ENCODE peak calls at places on chromosomes 1 and 21, in six cellular contexts. S is SK-N-SH, C is breast epithelium, Q is H1, P is GM12891, N is HCT116. E is an unnamed sample.

GRCh38 chr1:17377325-17377953 is 5.4 kb downstream of the PADI6 start:
- DNase-seq in S (no peak), C (no peak), Q (no peak), P (no peak), N (no peak), E (no peak)

GRCh38 chr1:223331929-223332328 is 32.0 kb downstream of the SUSD4 start:
- DNase-seq in S (no peak), C (no peak), Q (no peak), P (no peak), N (peak; percentile 2), E (no peak)

GRCh38 chr1:182446033-182446669 is 3.8 kb upstream of the RGSL1 start:
- DNase-seq in S (peak; percentile 66), C (no peak), Q (peak; percentile 58), P (no peak), N (peak; percentile 47), E (peak; percentile 16)

GRCh38 chr1:181255270-181255929 is 166.9 kb downstream of the IER5 start:
- DNase-seq in S (no peak), C (no peak), Q (no peak), P (no peak), N (no peak), E (no peak)

GRCh38 chr1:8217011-8217711 is 100.8 kb upstream of the SLC45A1 start:
- DNase-seq in S (peak; percentile 41), C (no peak), Q (peak; percentile 75), P (no peak), N (no peak), E (peak; percentile 33)

GRCh38 chr21:14862794-14863720 is 201.7 kb downstream of the NRIP1 start:
- DNase-seq in S (no peak), C (no peak), Q (no peak), P (no peak), N (no peak), E (no peak)

GRCh38 chr1:89894210-89894668 is 73.4 kb downstream of the LRRC8D start:
- DNase-seq in S (no peak), C (no peak), Q (no peak), P (no peak), N (no peak), E (no peak)

GRCh38 chr21:41863439-41863740 is 15.8 kb downstream of the PRDM15 start:
- DNase-seq in S (no peak), C (no peak), Q (no peak), P (no peak), N (no peak), E (no peak)

GRCh38 chr1:156151093-156151688 is 2.2 kb upstream of the SEMA4A start:
- DNase-seq in S (no peak), C (no peak), Q (no peak), P (no peak), N (no peak), E (peak; percentile 43)

GRCh38 chr1:205598841-205599666 is 32.8 kb downstream of the ELK4 start:
- DNase-seq in S (no peak), C (no peak), Q (no peak), P (no peak), N (no peak), E (peak; percentile 51)

GRCh38 chr1:28193701-28194161 is 17.2 kb upstream of the PTAFR start:
- DNase-seq in S (no peak), C (no peak), Q (peak; percentile 62), P (no peak), N (no peak), E (no peak)

GRCh38 chr1:184986250-184986649 is 11.9 kb upstream of the NIBAN1 start:
- DNase-seq in S (no peak), C (no peak), Q (no peak), P (no peak), N (no peak), E (no peak)

GRCh38 chr1:235866207-235866912 is at the start of gene LYST:
- DNase-seq in S (peak; percentile 65), C (no peak), Q (no peak), P (no peak), N (no peak), E (peak; percentile 67)

GRCh38 chr1:109089242-109090015 is 1.1 kb upstream of the TMEM167B start:
- DNase-seq in S (peak; percentile 55), C (peak; percentile 82), Q (peak; percentile 69), P (no peak), N (peak; percentile 41), E (peak; percentile 85)

GRCh38 chr1:228497817-228498216 is 10.6 kb downstream of the RNF187 start:
- DNase-seq in S (no peak), C (no peak), Q (peak; percentile 43), P (no peak), N (no peak), E (no peak)

GRCh38 chr1:106678661-106679060 is 377.8 kb upstream of the PRMT6 start:
- DNase-seq in S (no peak), C (no peak), Q (no peak), P (no peak), N (no peak), E (no peak)

GRCh38 chr1:151993734-151994496 is at the start of gene S100A10:
- DNase-seq in S (peak; percentile 58), C (peak; percentile 77), Q (peak; percentile 73), P (peak; percentile 20), N (no peak), E (peak; percentile 91)

GRCh38 chr1:166090244-166090643 is 76.6 kb downstream of the FAM78B start:
- DNase-seq in S (no peak), C (no peak), Q (no peak), P (no peak), N (no peak), E (no peak)

GRCh38 chr1:202160377-202160940 is at the start of gene PTPN7:
- DNase-seq in S (no peak), C (no peak), Q (no peak), P (peak; percentile 54), N (no peak), E (peak; percentile 61)

GRCh38 chr1:46284597-46285564 is 18.5 kb downstream of the LRRC41 start:
- DNase-seq in S (no peak), C (no peak), Q (no peak), P (no peak), N (no peak), E (no peak)

GRCh38 chr21:42839271-42840231 is 39.8 kb downstream of the WDR4 start:
- DNase-seq in S (peak; percentile 24), C (peak; percentile 41), Q (peak; percentile 41), P (no peak), N (no peak), E (no peak)

GRCh38 chr1:56489695-56490094 is 89.7 kb downstream of the PLPP3 start:
- DNase-seq in S (no peak), C (no peak), Q (peak; percentile 42), P (no peak), N (no peak), E (no peak)

GRCh38 chr1:111204211-111204883 is 3.9 kb upstream of the DENND2D start:
- DNase-seq in S (peak; percentile 73), C (peak; percentile 65), Q (no peak), P (peak; percentile 69), N (peak; percentile 31), E (peak; percentile 92)

GRCh38 chr1:174659823-174660222 is 212.1 kb downstream of the GPR52 start:
- DNase-seq in S (no peak), C (no peak), Q (no peak), P (no peak), N (peak; percentile 68), E (no peak)

GRCh38 chr1:155057104-155057503 is 6.0 kb downstream of the ADAM15 start:
- DNase-seq in S (no peak), C (no peak), Q (no peak), P (no peak), N (no peak), E (no peak)

GRCh38 chr1:212967767-212968166 is 17.4 kb downstream of the VASH2 start:
- DNase-seq in S (peak; percentile 57), C (no peak), Q (no peak), P (no peak), N (peak; percentile 34), E (no peak)

GRCh38 chr1:97047412-97047793 is 325.8 kb downstream of the PTBP2 start:
- DNase-seq in S (no peak), C (no peak), Q (no peak), P (no peak), N (no peak), E (no peak)

DNA sequence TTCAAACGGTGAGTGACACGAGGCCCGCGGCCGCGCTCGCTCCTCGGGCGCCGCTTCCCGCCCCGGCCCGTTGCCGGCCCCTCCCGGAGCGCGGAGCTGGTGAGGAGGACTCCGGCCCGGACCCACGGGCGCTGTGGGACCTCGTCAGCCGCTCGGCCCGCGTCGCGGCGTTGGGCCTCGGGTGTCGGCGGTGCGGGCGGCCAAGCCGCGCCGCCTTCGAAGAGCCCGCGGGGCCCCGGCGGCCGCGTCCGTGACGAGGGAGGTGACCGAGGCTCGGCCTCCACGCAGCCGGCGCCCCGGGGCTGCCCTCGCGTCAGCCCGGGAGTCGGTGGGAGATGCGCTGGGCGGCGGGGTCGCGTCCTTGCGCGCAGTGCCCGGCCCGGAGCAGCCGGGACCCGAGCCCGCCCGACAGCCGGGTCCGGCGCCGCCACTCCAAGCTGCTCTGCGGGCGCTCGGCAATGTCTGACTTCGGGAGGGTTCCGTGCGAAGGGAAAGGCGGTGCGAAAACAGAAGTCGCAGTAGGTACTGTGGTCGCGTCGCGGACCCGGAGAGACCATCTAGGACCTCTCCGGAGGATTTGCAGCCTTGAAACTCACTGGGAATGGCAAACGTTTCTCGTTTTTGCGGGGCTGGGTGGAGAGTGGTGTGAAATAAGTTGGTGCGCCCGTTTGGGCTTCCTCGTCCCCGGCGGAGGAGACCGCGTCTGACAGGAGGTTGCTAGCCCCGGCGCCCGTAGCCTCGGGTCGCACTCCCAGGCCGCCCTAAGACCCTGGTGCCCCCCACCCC is 829 bp downstream of the SPEN start:
- DNase-seq in S (peak; percentile 42), C (no peak), Q (peak; percentile 67), P (no peak), N (no peak), E (peak; percentile 51)
- TF ChIP-seq POLR2AphosphoS5 in S (no peak), C (peak; percentile 36), Q (no peak), P (no peak), N (no peak), E (peak; percentile 12)

GRCh38 chr1:15618685-15619525 is 1.6 kb downstream of the DDI2 start:
- DNase-seq in S (no peak), C (no peak), Q (no peak), P (no peak), N (no peak), E (no peak)
- TF ChIP-seq POLR2AphosphoS5 in S (no peak), C (no peak), Q (no peak), P (no peak), N (no peak), E (peak; percentile 81)

DNA sequence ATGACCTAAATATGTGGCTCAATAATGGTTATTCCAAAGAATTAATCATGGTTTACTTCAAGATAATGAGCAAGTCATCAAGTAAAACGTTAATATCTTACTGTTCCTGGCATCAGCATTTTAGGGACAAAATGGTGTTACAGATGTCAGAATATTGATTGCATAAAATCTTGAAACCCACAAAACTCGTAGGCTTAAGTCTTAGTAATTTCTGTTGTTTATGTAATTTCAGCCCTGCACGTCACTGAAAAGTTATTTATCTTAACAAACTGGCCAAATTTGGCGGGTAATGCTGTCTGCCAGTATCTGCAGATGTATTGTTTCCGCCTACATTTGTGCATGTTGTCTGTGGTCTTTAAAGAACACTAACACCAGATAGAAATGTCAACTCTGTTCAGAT is 25.8 kb downstream of the CDC7 start:
- DNase-seq in S (no peak), C (no peak), Q (no peak), P (no peak), N (no peak), E (no peak)
- TF ChIP-seq POLR2AphosphoS5 in S (no peak), C (no peak), Q (no peak), P (no peak), N (no peak), E (no peak)

DNA sequence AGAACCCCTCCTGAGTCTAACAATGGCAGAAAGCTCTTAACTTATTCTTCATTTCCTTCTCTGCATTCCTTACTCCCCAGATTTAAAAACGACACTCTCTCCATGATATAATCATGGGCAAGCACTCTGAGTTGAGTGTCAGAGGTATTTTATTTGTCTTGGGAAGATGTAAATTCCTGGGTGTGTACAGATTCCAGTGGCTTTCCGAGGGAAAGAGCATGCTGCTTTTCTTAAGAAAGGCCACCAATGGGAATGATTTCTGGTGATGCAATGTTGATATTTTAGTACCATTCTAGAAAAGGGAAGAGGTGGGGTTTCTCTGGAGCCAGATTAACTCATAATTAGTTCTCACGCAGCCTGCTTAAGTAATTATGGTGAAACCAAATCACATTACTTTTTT is 47.7 kb upstream of the BTG3 start:
- DNase-seq in S (no peak), C (no peak), Q (no peak), P (no peak), N (no peak), E (no peak)
- TF ChIP-seq POLR2AphosphoS5 in S (no peak), C (no peak), Q (no peak), P (no peak), N (no peak), E (no peak)